ENCODE peak calls at places on chromosomes 5 and 9, in five cellular contexts. H is CD8-positive, alpha-beta memory T cell; T is tibial nerve; O is mammary epithelial cell; E is adrenal gland. S is an unnamed sample.

GRCh38 chr5:91016954-91017690 is 366.0 kb downstream of the ARRDC3 start:
- DNase-seq in H (no peak), T (no peak), O (peak; percentile 73), E (no peak), S (no peak)

GRCh38 chr5:64594601-64595518 is 89.0 kb downstream of the RGS7BP start:
- DNase-seq in E (no peak), T (no peak), O (no peak), H (no peak), S (no peak)

GRCh38 chr5:173645897-173646574 is 29.6 kb upstream of the BOD1 start:
- DNase-seq in T (no peak), H (no peak), E (no peak), O (no peak), S (no peak)

GRCh38 chr9:109477269-109478203 is 20.6 kb downstream of the PTPN3 start:
- DNase-seq in T (no peak), H (no peak), O (peak; percentile 44), E (no peak), S (no peak)

GRCh38 chr9:137271696-137272076 is 5.8 kb upstream of the TOR4A start:
- DNase-seq in O (no peak), H (no peak), T (no peak), E (no peak), S (no peak)

GRCh38 chr5:139744471-139745120 is 51.0 kb upstream of the PSD2 start:
- DNase-seq in E (no peak), H (no peak), T (no peak), O (no peak), S (no peak)

GRCh38 chr5:151686673-151687378 is at the start of gene SPARC:
- DNase-seq in E (peak; percentile 84), O (peak; percentile 80), T (peak; percentile 84), H (no peak), S (peak; percentile 92)

GRCh38 chr5:115325291-115326019 is 29.0 kb upstream of the CCDC112 start:
- DNase-seq in O (no peak), H (no peak), E (no peak), T (no peak), S (no peak)

GRCh38 chr5:175246242-175246891 is 197.6 kb downstream of the DRD1 start:
- DNase-seq in O (peak; percentile 0), E (no peak), H (no peak), T (no peak), S (peak; percentile 14)

GRCh38 chr5:79567926-79568549 is 44.2 kb upstream of the TENT2 start:
- DNase-seq in E (no peak), T (no peak), H (no peak), O (no peak), S (no peak)

GRCh38 chr9:133739408-133740280 is 1.5 kb upstream of the SARDH start:
- DNase-seq in E (peak; percentile 15), H (no peak), T (no peak), O (no peak), S (no peak)

GRCh38 chr9:112006361-112007020 is 109.9 kb downstream of the UGCG start:
- DNase-seq in O (no peak), E (no peak), T (no peak), H (no peak), S (no peak)

GRCh38 chr9:87606921-87607521 is 109.4 kb downstream of the DAPK1 start:
- DNase-seq in H (no peak), T (no peak), O (peak; percentile 34), E (no peak), S (no peak)

GRCh38 chr9:114677418-114677817 is 4.6 kb downstream of the TEX48 start:
- DNase-seq in T (no peak), E (no peak), H (no peak), O (peak; percentile 99), S (no peak)

GRCh38 chr5:151667083-151667482 is 19.6 kb downstream of the SPARC start:
- DNase-seq in O (no peak), H (no peak), T (no peak), E (no peak), S (no peak)

GRCh38 chr5:171420429-171421231 is 1.2 kb downstream of the FGF18 start:
- DNase-seq in H (no peak), O (peak; percentile 17), E (peak; percentile 50), T (peak; percentile 79), S (peak; percentile 86)

GRCh38 chr5:171418316-171418981 is 998 bp upstream of the FGF18 start:
- DNase-seq in O (peak; percentile 70), H (peak; percentile 41), T (peak; percentile 73), E (peak; percentile 78), S (peak; percentile 87)

GRCh38 chr5:171421331-171422262 is 2.1 kb downstream of the FGF18 start:
- DNase-seq in H (no peak), E (no peak), T (no peak), O (no peak), S (no peak)

GRCh38 chr5:171419663-171420428 is 399 bp downstream of the FGF18 start:
- DNase-seq in O (no peak), T (no peak), H (peak; percentile 26), E (no peak), S (no peak)

GRCh38 chr5:171418982-171419662 is at the start of gene FGF18:
- DNase-seq in O (peak; percentile 56), H (peak; percentile 31), T (peak; percentile 23), E (peak; percentile 27), S (peak; percentile 49)
- H3K9me3 ChIP-seq in O (no peaks in the 10 kb centered on the region), H (no peaks in the 10 kb centered on the region), T (no peaks in the 10 kb centered on the region), E (no peaks in the 10 kb centered on the region), S (no peaks in the 10 kb centered on the region)

DNA sequence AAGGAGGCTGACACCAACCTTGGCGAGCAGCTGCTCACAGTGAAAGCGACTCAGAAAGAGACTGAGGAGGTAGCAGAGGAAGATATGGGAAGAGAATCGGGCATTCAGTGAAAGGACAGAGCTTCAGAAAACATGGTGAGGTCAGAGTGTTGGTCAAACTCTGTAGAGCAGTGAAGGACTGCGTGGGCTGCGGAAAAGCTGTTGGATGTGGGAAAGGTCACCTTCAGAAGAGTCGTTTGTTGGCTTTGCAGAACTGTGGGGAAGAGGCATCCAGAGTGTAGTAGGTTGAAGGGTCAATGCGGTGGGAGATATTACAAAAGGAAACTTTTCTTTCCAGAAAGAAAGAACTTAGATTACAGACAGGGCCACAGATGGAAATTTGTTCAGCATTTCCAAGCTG is 58.4 kb upstream of the AFAP1L1 start:
- DNase-seq in E (no peak), T (no peak), H (no peak), O (no peak), S (no peak)
- H3K27ac ChIP-seq in E (no peak overlapping the region), T (no peak overlapping the region), H (no peak overlapping the region), O (no peak overlapping the region), S (no peak overlapping the region)

GRCh38 chr9:96189995-96190394 is 112.0 kb downstream of the HSD17B3 start:
- DNase-seq in T (no peak), E (no peak), H (no peak), O (no peak), S (no peak)
- H3K9me3 ChIP-seq in T (peaks cover 10% of the 10 kb centered on the region), E (peaks cover 8% of the 10 kb centered on the region), H (no peaks in the 10 kb centered on the region), O (peaks cover 12% of the 10 kb centered on the region), S (no peaks in the 10 kb centered on the region)

DNA sequence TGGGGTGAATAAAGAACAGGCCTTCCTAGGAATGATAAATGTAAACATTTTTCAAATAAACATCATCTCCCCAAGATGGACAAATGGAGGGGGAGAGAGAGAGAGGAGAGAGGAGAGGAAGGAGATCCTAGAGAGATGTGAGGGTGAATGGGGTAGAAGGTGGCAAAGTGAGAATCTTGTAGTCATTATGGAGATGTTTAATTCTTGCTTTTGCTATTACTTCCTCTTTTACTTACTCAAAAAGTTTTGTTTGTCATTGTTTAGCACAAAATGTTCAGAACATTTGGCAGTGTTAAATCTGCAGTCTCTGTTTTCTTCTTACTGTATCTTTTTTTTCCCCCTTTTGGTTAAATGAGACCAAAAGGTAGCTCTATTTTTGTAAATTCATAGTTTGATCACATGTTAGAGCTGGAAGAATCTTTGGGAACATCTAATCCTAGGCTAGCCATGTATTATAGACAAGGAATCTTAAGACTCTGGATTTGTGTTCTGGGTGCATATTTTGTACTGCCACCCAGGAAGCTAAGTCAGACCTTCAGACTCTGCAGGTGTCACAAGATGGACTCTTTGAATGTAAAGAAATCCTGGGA is 266.1 kb downstream of the NTRK2 start:
- DNase-seq in T (no peak), H (no peak), E (no peak), O (no peak), S (no peak)
- H3K27ac ChIP-seq in T (no peak overlapping the region), H (no peak overlapping the region), E (no peak overlapping the region), O (no peak overlapping the region), S (no peak overlapping the region)

GRCh38 chr5:2986301-2986700 is 234.8 kb upstream of the IRX2 start:
- DNase-seq in H (no peak), T (no peak), O (no peak), E (no peak), S (no peak)

GRCh38 chr5:2981652-2982051 is 230.2 kb upstream of the IRX2 start:
- DNase-seq in T (no peak), O (no peak), E (no peak), H (no peak), S (no peak)

GRCh38 chr5:2985718-2986117 is 234.2 kb upstream of the IRX2 start:
- DNase-seq in H (no peak), T (no peak), O (no peak), E (no peak), S (no peak)

GRCh38 chr5:2981035-2981434 is 229.6 kb upstream of the IRX2 start:
- DNase-seq in T (no peak), E (no peak), O (no peak), H (no peak), S (no peak)
- H3K9me3 ChIP-seq in T (no peaks in the 10 kb centered on the region), E (no peaks in the 10 kb centered on the region), O (peaks cover 6% of the 10 kb centered on the region), H (no peaks in the 10 kb centered on the region), S (no peaks in the 10 kb centered on the region)

S was measured in uterus.